ENCODE peak calls at places on chromosome 7, in six cellular contexts. H is SK-N-SH, E is H1, P is K562, T is HepG2, Y is HCT116. F is an unnamed sample.

GRCh38 chr7:80707318-80707717 is 68.9 kb downstream of the CD36 start:
- DNase-seq in P (no peak), T (no peak), H (no peak), Y (no peak), E (no peak), F (no peak)

GRCh38 chr7:105622114-105622731 is 40.9 kb upstream of the EFCAB10 start:
- DNase-seq in P (no peak), E (no peak), H (no peak), Y (no peak), T (no peak), F (no peak)

GRCh38 chr7:87339373-87339897 is 6.0 kb upstream of the CROT start:
- DNase-seq in H (no peak), Y (no peak), P (no peak), E (no peak), T (no peak), F (no peak)

GRCh38 chr7:52715701-52716100 is 319.7 kb upstream of the POM121L12 start:
- DNase-seq in Y (no peak), P (no peak), T (no peak), H (no peak), E (no peak), F (no peak)

GRCh38 chr7:149373089-149373488 is 87.8 kb downstream of the ZNF777 start:
- DNase-seq in P (no peak), E (no peak), T (no peak), H (no peak), Y (no peak), F (no peak)

GRCh38 chr7:135664046-135664589 is 1.8 kb downstream of the STMP1 start:
- DNase-seq in H (no peak), E (no peak), P (peak; percentile 70), Y (no peak), T (peak; percentile 13), F (no peak)

GRCh38 chr7:1484569-1484968 is 19.6 kb downstream of the INTS1 start:
- DNase-seq in T (no peak), P (no peak), E (no peak), H (no peak), Y (no peak), F (no peak)

GRCh38 chr7:148697950-148698396 is 730 bp upstream of the CUL1 start:
- DNase-seq in P (no peak), Y (no peak), H (no peak), T (no peak), E (no peak), F (no peak)

GRCh38 chr7:992742-993607 is 10.0 kb downstream of the CYP2W1 start:
- DNase-seq in P (peak; percentile 96), T (peak; percentile 93), H (peak; percentile 98), Y (peak; percentile 87), E (peak; percentile 96), F (peak; percentile 98)

GRCh38 chr7:91019686-91020385 is 244.4 kb upstream of the FZD1 start:
- DNase-seq in T (no peak), H (no peak), P (no peak), Y (no peak), E (no peak), F (no peak)

GRCh38 chr7:82411732-82412131 is 31.8 kb downstream of the CACNA2D1 start:
- DNase-seq in T (no peak), P (no peak), Y (no peak), E (no peak), H (no peak), F (no peak)

GRCh38 chr7:16178069-16178468 is 243.3 kb downstream of the CRPPA start:
- DNase-seq in E (no peak), H (peak; percentile 30), Y (no peak), P (no peak), T (no peak), F (no peak)

GRCh38 chr7:149385195-149385955 is 75.5 kb downstream of the ZNF777 start:
- DNase-seq in H (peak; percentile 33), Y (no peak), T (no peak), E (no peak), P (no peak), F (no peak)

GRCh38 chr7:20330797-20331230 is at the start of gene ITGB8:
- DNase-seq in H (peak; percentile 86), T (no peak), Y (no peak), P (no peak), E (peak; percentile 81), F (no peak)

GRCh38 chr7:41027428-41028115 is 675.3 kb downstream of the INHBA start:
- DNase-seq in T (no peak), H (no peak), P (no peak), Y (no peak), E (no peak), F (no peak)

GRCh38 chr7:135923700-135924261 is 53.4 kb downstream of the MTPN start:
- DNase-seq in P (peak; percentile 90), H (no peak), E (no peak), Y (peak; percentile 81), T (no peak), F (no peak)

GRCh38 chr7:41188163-41189130 is 514.4 kb downstream of the INHBA start:
- DNase-seq in E (no peak), Y (no peak), T (no peak), H (no peak), P (no peak), F (no peak)

GRCh38 chr7:28662236-28662635 is 249.9 kb downstream of the CREB5 start:
- DNase-seq in E (no peak), H (no peak), T (no peak), P (no peak), Y (no peak), F (no peak)

GRCh38 chr7:37908221-37908788 is 8.3 kb downstream of the SFRP4 start:
- DNase-seq in Y (no peak), H (no peak), E (no peak), T (no peak), P (no peak), F (no peak)

GRCh38 chr7:31875424-31875823 is 188.4 kb downstream of the PPP1R17 start:
- DNase-seq in Y (no peak), P (no peak), E (no peak), T (no peak), H (no peak), F (no peak)

GRCh38 chr7:1825877-1826741 is 156.0 kb downstream of the ELFN1 start:
- DNase-seq in E (peak; percentile 41), H (no peak), P (no peak), T (no peak), Y (no peak), F (no peak)

GRCh38 chr7:8216291-8216690 is 45.7 kb downstream of the ICA1 start:
- DNase-seq in E (no peak), Y (no peak), P (no peak), T (no peak), H (no peak), F (no peak)

DNA sequence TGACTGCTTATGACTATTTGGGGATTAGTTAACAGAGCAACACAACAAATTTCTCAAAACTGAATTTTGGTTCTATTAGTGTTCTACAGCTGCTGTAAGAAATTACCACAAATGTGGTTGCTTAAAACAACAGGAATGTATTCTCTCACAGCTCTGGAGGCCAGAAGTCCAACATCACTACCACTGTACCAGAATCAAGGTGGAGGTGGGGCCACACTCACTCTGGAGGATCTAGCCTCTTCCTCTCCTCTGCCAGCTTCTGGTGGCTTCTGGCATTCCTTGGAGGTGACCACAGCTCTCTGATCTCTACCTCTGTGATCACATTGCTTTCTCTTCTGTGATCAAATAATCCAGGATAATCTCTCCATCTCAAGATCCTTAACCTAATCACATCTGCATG is 194.7 kb upstream of the BMPER start:
- DNase-seq in Y (no peak), H (no peak), P (no peak), E (no peak), T (no peak), F (no peak)
- TF ChIP-seq YY1 in Y (no peak), H (no peak), P (no peak), E (no peak), T (no peak), F (no peak)

GRCh38 chr7:112995091-112995824 is 91.4 kb downstream of the GPR85 start:
- DNase-seq in E (no peak), H (no peak), P (no peak), Y (no peak), T (no peak), F (no peak)

GRCh38 chr7:112996472-112996871 is 90.2 kb downstream of the GPR85 start:
- DNase-seq in T (no peak), H (no peak), E (no peak), P (no peak), Y (no peak), F (no peak)

GRCh38 chr7:112997831-112998230 is 88.8 kb downstream of the GPR85 start:
- DNase-seq in H (no peak), T (peak; percentile 30), E (no peak), P (no peak), Y (no peak), F (no peak)

GRCh38 chr7:112990619-112991018 is 96.0 kb downstream of the GPR85 start:
- DNase-seq in H (no peak), P (no peak), Y (no peak), E (no peak), T (no peak), F (no peak)

GRCh38 chr7:112994666-112995065 is 92.0 kb downstream of the GPR85 start:
- DNase-seq in P (no peak), H (no peak), T (no peak), Y (no peak), E (no peak), F (no peak)
- H3K9ac ChIP-seq in P (no peak overlapping the region), H (peak overlapping the region; percentile 53), T (no peak overlapping the region), Y (no peak overlapping the region), E (no peak overlapping the region), F (no peak overlapping the region)

GRCh38 chr7:127872122-127872521 is 159.1 kb downstream of the LRRC4 start:
- DNase-seq in P (no peak), T (no peak), H (no peak), E (no peak), Y (no peak), F (no peak)

GRCh38 chr7:127876393-127876792 is 154.8 kb downstream of the LRRC4 start:
- DNase-seq in H (no peak), P (no peak), Y (no peak), T (no peak), E (no peak), F (no peak)

GRCh38 chr7:127874951-127875608 is 156.2 kb downstream of the LRRC4 start:
- DNase-seq in E (no peak), P (no peak), Y (no peak), T (no peak), H (no peak), F (no peak)

GRCh38 chr7:127873151-127873550 is 158.1 kb downstream of the LRRC4 start:
- DNase-seq in E (no peak), Y (no peak), P (no peak), T (no peak), H (no peak), F (no peak)

DNA sequence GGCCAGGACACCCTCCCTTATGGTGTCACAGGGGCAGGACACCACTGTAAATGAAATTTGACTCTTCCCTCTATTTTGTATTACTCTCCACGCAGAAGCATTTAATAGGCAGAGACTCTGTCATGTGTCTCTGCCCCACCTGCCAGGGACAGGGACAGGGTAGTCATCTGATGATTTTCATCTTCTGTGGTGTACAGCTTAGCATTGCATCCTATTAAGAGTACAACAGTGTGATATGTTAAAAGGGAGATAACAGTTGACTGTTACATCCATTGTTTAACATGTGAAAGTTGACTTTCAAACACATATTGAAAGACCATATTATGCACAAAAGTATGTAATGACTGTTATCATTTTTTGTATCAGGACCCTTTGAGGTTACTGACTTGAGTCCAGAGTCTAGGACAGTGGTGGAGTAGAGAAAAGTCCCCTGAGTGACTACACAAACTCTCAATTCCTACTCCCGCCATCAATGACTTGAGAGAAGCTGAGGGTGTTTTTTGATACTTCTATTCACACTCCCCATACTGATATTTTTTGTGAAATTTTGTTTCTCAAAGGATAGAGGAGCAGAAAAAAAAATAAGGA is 157.1 kb downstream of the LRRC4 start:
- DNase-seq in H (no peak), P (no peak), T (no peak), Y (no peak), E (no peak), F (no peak)
- H3K4me1 ChIP-seq in H (peaks cover 31% of the 10 kb centered on the region), P (peaks cover 2% of the 10 kb centered on the region), T (no peaks in the 10 kb centered on the region), Y (no peaks in the 10 kb centered on the region), E (no peaks in the 10 kb centered on the region), F (no peaks in the 10 kb centered on the region)

GRCh38 chr7:100509213-100509612 is 25.5 kb downstream of the NYAP1 start:
- DNase-seq in H (no peak), E (no peak), P (no peak), Y (no peak), T (no peak), F (no peak)
- TF ChIP-seq YY1 in H (no peak), E (no peak), P (no peak), Y (no peak), T (no peak), F (no peak)

F was measured in NT2/D1.